ENCODE peak calls at places on chromosomes 3 and 15, in seven cellular contexts. P is T-helper 9 cell, R is Caki2, T is A172, H is iPS-NIHi11, I is pons, C is NT2/D1. E is an unnamed sample.

GRCh38 chr3:81716870-81717509 is 44.5 kb downstream of the GBE1 start:
- DNase-seq in I (no peak), P (no peak), T (no peak), H (peak; percentile 11), R (peak; percentile 86), C (no peak), E (peak; percentile 76)

GRCh38 chr3:150232992-150233451 is 175.1 kb upstream of the TSC22D2 start:
- DNase-seq in H (no peak), T (no peak), I (peak; percentile 70), P (no peak), C (no peak), R (no peak), E (no peak)

GRCh38 chr15:77511869-77512268 is 91.2 kb downstream of the HMG20A start:
- DNase-seq in R (no peak), T (no peak), I (no peak), H (no peak), C (no peak), P (no peak), E (no peak)

GRCh38 chr3:18124501-18124900 is 300.6 kb downstream of the SATB1 start:
- DNase-seq in C (no peak), I (no peak), H (no peak), R (peak; percentile 39), P (no peak), T (peak; percentile 91), E (peak; percentile 5)

GRCh38 chr3:124883191-124883747 is 3.9 kb downstream of the ITGB5 start:
- DNase-seq in P (no peak), I (no peak), H (no peak), C (no peak), R (no peak), T (no peak), E (no peak)

GRCh38 chr3:74693696-74694393 is 79.4 kb upstream of the CNTN3 start:
- DNase-seq in H (no peak), P (no peak), T (no peak), C (no peak), R (no peak), I (no peak), E (no peak)

GRCh38 chr15:99053380-99054024 is 45.9 kb upstream of the PGPEP1L start:
- DNase-seq in I (no peak), T (no peak), C (no peak), P (no peak), R (peak; percentile 41), H (no peak), E (no peak)

GRCh38 chr15:43912991-43913927 is 86.5 kb downstream of the WDR76 start:
- DNase-seq in I (peak; percentile 76), T (peak; percentile 98), R (peak; percentile 95), H (no peak), C (peak; percentile 18), P (no peak), E (peak; percentile 94)

GRCh38 chr3:63862804-63863149 is 828 bp downstream of the THOC7 start:
- DNase-seq in I (no peak), T (no peak), R (peak; percentile 17), P (no peak), C (no peak), H (no peak), E (no peak)

GRCh38 chr3:152050782-152051405 is 177.5 kb downstream of the SUCNR1 start:
- DNase-seq in T (no peak), H (no peak), I (no peak), P (no peak), C (no peak), R (no peak), E (peak; percentile 84)

GRCh38 chr3:192187485-192188051 is 539.8 kb downstream of the FGF12 start:
- DNase-seq in I (no peak), P (no peak), T (peak; percentile 9), H (peak; percentile 30), R (no peak), C (no peak), E (no peak)

GRCh38 chr3:31819441-31819840 is 161.6 kb downstream of the OSBPL10 start:
- DNase-seq in I (no peak), T (no peak), H (no peak), R (no peak), P (no peak), C (no peak), E (no peak)

GRCh38 chr3:113096158-113096893 is 105.5 kb downstream of the GTPBP8 start:
- DNase-seq in H (no peak), P (no peak), C (no peak), T (no peak), R (peak; percentile 11), I (no peak), E (peak; percentile 55)

GRCh38 chr3:11637901-11638668 is 5.6 kb downstream of the VGLL4 start:
- DNase-seq in P (no peak), H (no peak), T (no peak), C (no peak), R (no peak), I (no peak), E (peak; percentile 85)

GRCh38 chr15:47756872-47757271 is 39.6 kb downstream of the SEMA6D start:
- DNase-seq in T (peak; percentile 26), I (no peak), R (peak; percentile 8), C (no peak), P (no peak), H (no peak), E (peak; percentile 74)

GRCh38 chr3:15211934-15212333 is 5.9 kb downstream of the CAPN7 start:
- DNase-seq in P (no peak), I (no peak), T (no peak), C (no peak), R (no peak), H (no peak), E (no peak)

GRCh38 chr3:191566469-191566868 is 105.5 kb downstream of the PYDC2 start:
- DNase-seq in H (no peak), I (no peak), C (no peak), R (no peak), P (no peak), T (peak; percentile 15), E (no peak)

GRCh38 chr15:56207711-56208110 is 36.0 kb downstream of the RFX7 start:
- DNase-seq in H (no peak), P (no peak), C (no peak), T (no peak), R (no peak), I (no peak), E (peak; percentile 20)

GRCh38 chr3:60970850-60971249 is 280.4 kb downstream of the FHIT start:
- DNase-seq in C (no peak), I (no peak), H (no peak), R (no peak), T (no peak), P (no peak), E (no peak)

GRCh38 chr3:31945738-31946052 is 35.4 kb downstream of the OSBPL10 start:
- DNase-seq in I (no peak), R (no peak), T (no peak), C (no peak), P (no peak), H (no peak), E (peak; percentile 69)

GRCh38 chr15:71329509-71330260 is 214.4 kb downstream of the THSD4 start:
- DNase-seq in I (no peak), H (no peak), C (no peak), R (peak; percentile 49), P (no peak), T (peak; percentile 83), E (peak; percentile 74)

GRCh38 chr3:26271848-26272247 is 350.7 kb upstream of the LRRC3B start:
- DNase-seq in C (no peak), H (no peak), P (no peak), T (no peak), R (no peak), I (no peak), E (no peak)

GRCh38 chr3:56347219-56347871 is 120.9 kb downstream of the ERC2 start:
- DNase-seq in H (peak; percentile 80), T (peak; percentile 27), R (no peak), C (peak; percentile 55), P (no peak), I (peak; percentile 84), E (peak; percentile 1)